ENCODE peak calls at places on chromosomes 1 and 21, in nine cellular contexts. Z is NCI-H1105 treated with DMSO at 0.1 percent for 48 hours, G is suprapubic skin, O is T-helper 9 cell, D is HT-29, R is EH, L is RWPE1, V is smooth muscle cell of the brain vasculature, H is GM12891. K is an unnamed sample.
A peak's percentile ranks its signal among the peaks of the same experiment; 100 is the strongest.

GRCh38 chr1:116287341-116288200 is 85.5 kb upstream of the ATP1A1 start:
- DNase-seq in G (no peak), R (no peak), Z (no peak), D (no peak), H (no peak), V (no peak), L (no peak), O (no peak), K (no peak)

GRCh38 chr1:31783846-31784245 is 19.7 kb upstream of the ADGRB2 start:
- DNase-seq in R (no peak), O (no peak), L (no peak), V (no peak), Z (no peak), H (no peak), G (peak; percentile 40), D (no peak), K (no peak)

GRCh38 chr1:223341111-223341510 is 22.9 kb downstream of the SUSD4 start:
- DNase-seq in G (no peak), V (no peak), L (no peak), O (no peak), Z (no peak), D (no peak), R (peak; percentile 35), H (no peak), K (peak; percentile 70)

GRCh38 chr21:29293495-29293894 is 5.2 kb upstream of the BACH1 start:
- DNase-seq in V (no peak), O (no peak), H (no peak), G (no peak), R (no peak), L (no peak), Z (no peak), D (no peak), K (no peak)

GRCh38 chr1:55702064-55702463 is 486.9 kb upstream of the USP24 start:
- DNase-seq in L (peak; percentile 22), H (peak; percentile 12), G (no peak), D (peak; percentile 44), V (no peak), R (no peak), Z (no peak), O (no peak), K (no peak)

GRCh38 chr21:25273945-25274344 is 333.3 kb downstream of the MRPL39 start:
- DNase-seq in O (no peak), L (no peak), R (no peak), H (no peak), D (no peak), Z (peak; percentile 96), G (no peak), V (no peak), K (no peak)

GRCh38 chr1:63908016-63908415 is 134.2 kb downstream of the ROR1 start:
- DNase-seq in R (no peak), H (no peak), G (no peak), L (no peak), Z (no peak), D (no peak), V (no peak), O (no peak), K (no peak)

GRCh38 chr1:180793451-180793850 is 119.2 kb upstream of the KIAA1614 start:
- DNase-seq in O (no peak), V (no peak), H (no peak), G (no peak), D (no peak), L (no peak), R (peak; percentile 15), Z (no peak), K (no peak)

GRCh38 chr1:1305300-1306069 is 2.2 kb downstream of the ACAP3 start:
- DNase-seq in R (peak; percentile 85), H (peak; percentile 68), G (peak; percentile 90), D (peak; percentile 75), V (no peak), O (peak; percentile 51), Z (no peak), L (peak; percentile 85), K (peak; percentile 42)

GRCh38 chr1:2290171-2290578 is 62.1 kb downstream of the SKI start:
- DNase-seq in R (peak; percentile 39), V (no peak), O (no peak), D (no peak), L (no peak), H (no peak), G (no peak), Z (no peak), K (no peak)

GRCh38 chr1:228851196-228851595 is 115.9 kb downstream of the RHOU start:
- DNase-seq in D (no peak), V (no peak), L (no peak), O (no peak), R (no peak), Z (no peak), G (no peak), H (no peak), K (no peak)

GRCh38 chr1:243968413-243968812 is 82.7 kb upstream of the ZBTB18 start:
- DNase-seq in H (no peak), G (no peak), Z (no peak), L (no peak), D (no peak), O (no peak), R (peak; percentile 73), V (no peak), K (no peak)

GRCh38 chr1:182248721-182249120 is 142.9 kb downstream of the GLUL start:
- DNase-seq in G (no peak), D (no peak), V (no peak), Z (no peak), O (no peak), R (no peak), H (no peak), L (no peak), K (no peak)

GRCh38 chr1:154213274-154213673 is 7.1 kb upstream of the CFAP141 start:
- DNase-seq in R (peak; percentile 71), L (peak; percentile 60), V (no peak), H (no peak), Z (no peak), D (no peak), G (no peak), O (no peak), K (no peak)

GRCh38 chr1:20327467-20327866 is 36.8 kb downstream of the VWA5B1 start:
- DNase-seq in L (no peak), D (no peak), Z (no peak), G (no peak), V (no peak), H (no peak), R (no peak), O (no peak), K (no peak)

GRCh38 chr1:226722240-226722900 is 16.7 kb downstream of the ITPKB start:
- DNase-seq in Z (no peak), R (no peak), H (no peak), D (no peak), L (no peak), V (no peak), G (peak; percentile 36), O (no peak), K (no peak)

GRCh38 chr1:232655041-232655745 is 25.3 kb upstream of the SIPA1L2 start:
- DNase-seq in H (no peak), R (no peak), V (no peak), D (no peak), Z (no peak), O (no peak), L (no peak), G (no peak), K (no peak)

GRCh38 chr1:63615809-63616420 is 22.7 kb downstream of the PGM1 start:
- DNase-seq in R (peak; percentile 73), V (peak; percentile 57), O (peak; percentile 42), H (peak; percentile 18), D (peak; percentile 90), G (no peak), Z (peak; percentile 50), L (peak; percentile 62), K (peak; percentile 10)

GRCh38 chr1:187862506-187862905 is 1033.8 kb downstream of the PLA2G4A start:
- DNase-seq in O (no peak), R (no peak), H (no peak), G (no peak), Z (no peak), D (no peak), V (no peak), L (peak; percentile 87), K (no peak)